ENCODE peak calls at places on chromosomes 4 and X, in seven cellular contexts. M is gastrocnemius medialis, Z is body of pancreas, L is stomach, Y is NB4, C is ovary, U is right lobe of liver. O is an unnamed sample.

GRCh38 chr4:111128327-111128726 is 505.4 kb upstream of the PITX2 start:
- DNase-seq in Y (no peak), L (no peak), Z (no peak), M (no peak), C (no peak), U (no peak), O (peak; percentile 5)

GRCh38 chr4:7419961-7420660 is 14.6 kb downstream of the PSAPL1 start:
- DNase-seq in Z (no peak), M (no peak), C (peak; percentile 17), U (no peak), Y (no peak), L (peak; percentile 4), O (no peak)

GRCh38 chr4:48813984-48814383 is 16.9 kb upstream of the OCIAD1 start:
- DNase-seq in U (no peak), C (no peak), Z (no peak), L (no peak), Y (no peak), M (no peak), O (no peak)

GRCh38 chr4:172680701-172681100 is 487.9 kb upstream of the GALNT7 start:
- DNase-seq in Z (no peak), M (no peak), C (no peak), U (no peak), L (no peak), Y (no peak), O (peak; percentile 12)

GRCh38 chrX:108397627-108398392 is 40.4 kb downstream of the COL4A6 start:
- DNase-seq in Z (no peak), U (no peak), Y (no peak), L (no peak), M (no peak), C (no peak), O (peak; percentile 4)

GRCh38 chr4:60923075-60923474 is 277.1 kb upstream of the ADGRL3 start:
- DNase-seq in U (no peak), L (no peak), C (no peak), Z (no peak), M (no peak), Y (no peak), O (no peak)

GRCh38 chrX:147533426-147533825 is 378.3 kb upstream of the FMR1 start:
- DNase-seq in M (no peak), Y (no peak), Z (no peak), U (no peak), L (no peak), C (no peak), O (no peak)

GRCh38 chr4:10006604-10007435 is 14.5 kb downstream of the SLC2A9 start:
- DNase-seq in Z (peak; percentile 72), U (peak; percentile 75), Y (peak; percentile 91), M (no peak), C (no peak), L (peak; percentile 77), O (no peak)

GRCh38 chr4:176793060-176793605 is 411 bp upstream of the VEGFC start:
- DNase-seq in M (no peak), Y (no peak), C (no peak), Z (no peak), U (no peak), L (no peak), O (no peak)

GRCh38 chrX:121479406-121479805 is 432.0 kb downstream of the GLUD2 start:
- DNase-seq in U (no peak), M (no peak), Y (peak; percentile 2), Z (no peak), C (no peak), L (no peak), O (no peak)

GRCh38 chr4:33780952-33781655 is 2463.2 kb downstream of the ARAP2 start:
- DNase-seq in U (no peak), L (no peak), M (no peak), C (no peak), Z (no peak), Y (no peak), O (peak; percentile 49)

GRCh38 chrX:69027181-69028005 is 137.9 kb downstream of the PJA1 start:
- DNase-seq in L (peak; percentile 47), Z (no peak), U (no peak), C (peak; percentile 50), M (no peak), Y (no peak), O (peak; percentile 93)

GRCh38 chrX:10450229-10450958 is 170.0 kb downstream of the MID1 start:
- DNase-seq in Z (no peak), M (no peak), L (no peak), C (no peak), Y (no peak), U (no peak), O (peak; percentile 82)

GRCh38 chrX:74523870-74524735 is 90.3 kb downstream of the RLIM start:
- DNase-seq in Y (no peak), C (no peak), U (no peak), L (no peak), Z (no peak), M (no peak), O (peak; percentile 6)

GRCh38 chr4:141329174-141329569 is 108.5 kb downstream of the ZNF330 start:
- DNase-seq in C (no peak), Y (peak; percentile 56), Z (peak; percentile 28), L (no peak), M (peak; percentile 8), U (no peak), O (peak; percentile 80)

GRCh38 chr4:169941141-169941540 is 85.1 kb downstream of the MFAP3L start:
- DNase-seq in C (no peak), L (no peak), U (no peak), M (no peak), Y (no peak), Z (no peak), O (no peak)

GRCh38 chr4:101730291-101731117 is 60.0 kb upstream of the BANK1 start:
- DNase-seq in U (peak; percentile 57), Z (peak; percentile 80), M (peak; percentile 24), L (peak; percentile 68), C (peak; percentile 40), Y (peak; percentile 80), O (peak; percentile 70)

GRCh38 chr4:21768349-21769310 is 179.9 kb downstream of the KCNIP4 start:
- DNase-seq in M (no peak), L (no peak), C (no peak), Y (peak; percentile 61), Z (peak; percentile 8), U (no peak), O (peak; percentile 52)

GRCh38 chr4:90025248-90025647 is 101.9 kb upstream of the CCSER1 start:
- DNase-seq in C (no peak), L (no peak), M (no peak), Z (no peak), Y (no peak), U (no peak), O (peak; percentile 0)

GRCh38 chrX:39767446-39767845 is 330.3 kb downstream of the BCOR start:
- DNase-seq in Y (no peak), Z (no peak), M (no peak), C (no peak), L (no peak), U (no peak), O (peak; percentile 14)

GRCh38 chr4:44446191-44446590 is 2.4 kb downstream of the KCTD8 start:
- DNase-seq in M (no peak), Y (no peak), Z (no peak), L (no peak), C (no peak), U (no peak), O (no peak)

GRCh38 chr4:44448548-44449443 is at the start of gene KCTD8:
- DNase-seq in C (peak; percentile 89), Z (peak; percentile 82), M (peak; percentile 83), Y (peak; percentile 86), L (peak; percentile 93), U (peak; percentile 79), O (peak; percentile 39)

GRCh38 chr4:44446801-44447562 is 1.6 kb downstream of the KCTD8 start:
- DNase-seq in Z (peak; percentile 2), M (no peak), U (no peak), L (peak; percentile 33), Y (no peak), C (peak; percentile 34), O (no peak)

GRCh38 chr4:44447563-44448504 is 775 bp downstream of the KCTD8 start:
- DNase-seq in Z (peak; percentile 22), C (peak; percentile 49), L (peak; percentile 70), M (peak; percentile 25), Y (no peak), U (peak; percentile 41), O (no peak)
- H3K4me3 ChIP-seq in Z (peak overlapping the region; percentile 43), C (peak overlapping the region; percentile 42), L (peak overlapping the region; percentile 65), M (peak overlapping the region; percentile 83), Y (no peak overlapping the region), U (peak overlapping the region; percentile 39), O (peak overlapping the region; percentile 31)

GRCh38 chr4:139453371-139454110 is 380 bp upstream of the RAB33B start:
- DNase-seq in L (peak; percentile 97), Y (peak; percentile 97), C (peak; percentile 98), U (peak; percentile 99), Z (peak; percentile 99), M (peak; percentile 96), O (peak; percentile 97)
- TF ChIP-seq POLR2A in L (peak; percentile 65), Y (peak; percentile 70), C (peak; percentile 75), U (peak; percentile 91), Z (peak; percentile 92), M (no peak), O (peak; percentile 94)

GRCh38 chrX:85379174-85379907 is at the start of gene POF1B:
- DNase-seq in L (peak; percentile 73), C (no peak), M (no peak), Y (no peak), Z (peak; percentile 72), U (peak; percentile 15), O (no peak)

DNA sequence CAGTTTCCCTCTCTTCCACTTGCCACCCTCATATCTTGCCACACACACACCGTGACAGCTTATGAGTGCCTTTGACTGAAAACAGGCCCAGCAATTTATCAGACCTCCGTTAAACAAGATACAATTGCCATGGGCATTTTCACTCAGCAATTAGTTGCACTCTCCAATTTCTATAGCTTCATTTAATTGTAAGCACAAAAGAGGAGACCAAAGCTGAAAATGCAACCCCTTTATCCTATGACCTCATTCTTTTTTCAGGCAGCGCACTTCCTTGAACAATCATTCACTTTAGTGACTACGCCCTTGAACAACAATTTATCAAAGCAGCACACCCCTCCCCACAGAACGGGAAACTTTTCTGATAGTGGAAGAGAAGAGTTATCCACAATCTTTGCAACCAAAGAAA is 4.1 kb downstream of the POF1B start:
- DNase-seq in Y (no peak), U (no peak), M (no peak), L (no peak), C (no peak), Z (peak; percentile 25), O (no peak)
- H3K4me3 ChIP-seq in Y (no peak overlapping the region), U (no peak overlapping the region), M (no peak overlapping the region), L (no peak overlapping the region), C (no peak overlapping the region), Z (no peak overlapping the region), O (no peak overlapping the region)

DNA sequence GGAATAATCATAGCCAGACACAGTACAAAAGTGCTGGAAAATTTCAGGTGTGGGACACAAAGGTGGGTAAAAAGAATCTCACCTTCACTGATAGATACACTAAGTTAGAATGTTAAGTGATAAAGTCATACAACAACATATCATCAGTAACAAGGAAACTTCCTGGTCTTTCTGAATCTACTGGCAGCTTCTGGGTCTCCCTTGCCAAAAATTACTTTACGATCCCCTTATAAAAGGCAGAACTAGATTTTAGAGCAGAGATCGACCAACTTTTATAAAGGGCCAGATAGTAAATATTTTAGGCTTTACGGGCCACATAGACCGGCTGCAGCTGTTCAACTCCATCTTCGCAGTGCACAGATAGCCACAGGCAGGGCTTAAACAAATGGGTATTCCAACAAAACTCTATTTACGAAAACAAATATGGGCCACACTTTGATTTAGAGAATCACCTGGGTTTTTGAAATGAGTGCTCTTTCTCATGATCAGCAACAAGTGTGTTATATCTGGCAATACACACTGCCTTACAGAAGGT is 159.9 kb downstream of the AASDH start:
- DNase-seq in C (no peak), U (no peak), Y (no peak), L (no peak), Z (no peak), M (no peak), O (no peak)
- TF ChIP-seq POLR2A in C (no peak), U (no peak), Y (no peak), L (no peak), Z (no peak), M (no peak), O (no peak)

O was measured in IMR-90.